ENCODE peak calls at places on chromosomes 16 and 17, in seven cellular contexts. One of them, this sample, is unnamed.

GRCh38 chr17:64413505-64413904 is 22.8 kb upstream of the PECAM1 start:
- DNase-seq in ovary: no peak
- DNase-seq in activated T-cell treated with anti-CD3 and anti-CD28 coated beads, Interleukin-2, amount 50 U/mL, for 4 hours: no peak
- DNase-seq in hippocampal formation: no peak
- DNase-seq in fibroblast of pulmonary artery: no peak
- DNase-seq in naive thymus-derived CD8-positive, alpha-beta T cell: no peak
- DNase-seq in HFF-Myc: no peak
- DNase-seq in this sample: no peak

GRCh38 chr16:74903095-74903494 is 81.8 kb downstream of the WDR59 start:
- DNase-seq in ovary: no peak
- DNase-seq in activated T-cell treated with anti-CD3 and anti-CD28 coated beads, Interleukin-2, amount 50 U/mL, for 4 hours: no peak
- DNase-seq in hippocampal formation: no peak
- DNase-seq in fibroblast of pulmonary artery: no peak
- DNase-seq in naive thymus-derived CD8-positive, alpha-beta T cell: no peak
- DNase-seq in HFF-Myc: no peak
- DNase-seq in this sample: no peak

GRCh38 chr17:82408938-82409318 is 9.2 kb upstream of the HEXD start:
- DNase-seq in ovary: no peak
- DNase-seq in activated T-cell treated with anti-CD3 and anti-CD28 coated beads, Interleukin-2, amount 50 U/mL, for 4 hours: no peak
- DNase-seq in hippocampal formation: no peak
- DNase-seq in fibroblast of pulmonary artery: no peak
- DNase-seq in naive thymus-derived CD8-positive, alpha-beta T cell: no peak
- DNase-seq in HFF-Myc: no peak
- DNase-seq in this sample: no peak

GRCh38 chr17:28404812-28405570 is 1.0 kb downstream of the SLC46A1 start:
- DNase-seq in ovary: peak
- DNase-seq in activated T-cell treated with anti-CD3 and anti-CD28 coated beads, Interleukin-2, amount 50 U/mL, for 4 hours: no peak
- DNase-seq in hippocampal formation: no peak
- DNase-seq in fibroblast of pulmonary artery: no peak
- DNase-seq in naive thymus-derived CD8-positive, alpha-beta T cell: no peak
- DNase-seq in HFF-Myc: no peak
- DNase-seq in this sample: no peak

GRCh38 chr17:50027639-50028206 is 28.2 kb upstream of the ITGA3 start:
- DNase-seq in ovary: peak
- DNase-seq in activated T-cell treated with anti-CD3 and anti-CD28 coated beads, Interleukin-2, amount 50 U/mL, for 4 hours: no peak
- DNase-seq in hippocampal formation: no peak
- DNase-seq in fibroblast of pulmonary artery: peak
- DNase-seq in naive thymus-derived CD8-positive, alpha-beta T cell: no peak
- DNase-seq in HFF-Myc: peak
- DNase-seq in this sample: peak

GRCh38 chr17:29048440-29049360 is 5.8 kb downstream of the PIPOX start:
- DNase-seq in ovary: no peak
- DNase-seq in activated T-cell treated with anti-CD3 and anti-CD28 coated beads, Interleukin-2, amount 50 U/mL, for 4 hours: no peak
- DNase-seq in hippocampal formation: no peak
- DNase-seq in fibroblast of pulmonary artery: no peak
- DNase-seq in naive thymus-derived CD8-positive, alpha-beta T cell: no peak
- DNase-seq in HFF-Myc: no peak
- DNase-seq in this sample: no peak

GRCh38 chr16:84520778-84521770 is 16.6 kb upstream of the MEAK7 start:
- DNase-seq in ovary: no peak
- DNase-seq in activated T-cell treated with anti-CD3 and anti-CD28 coated beads, Interleukin-2, amount 50 U/mL, for 4 hours: no peak
- DNase-seq in hippocampal formation: no peak
- DNase-seq in fibroblast of pulmonary artery: no peak
- DNase-seq in naive thymus-derived CD8-positive, alpha-beta T cell: no peak
- DNase-seq in HFF-Myc: no peak
- DNase-seq in this sample: no peak

GRCh38 chr17:74288785-74289184 is 14.8 kb downstream of the DNAI2 start:
- DNase-seq in ovary: no peak
- DNase-seq in activated T-cell treated with anti-CD3 and anti-CD28 coated beads, Interleukin-2, amount 50 U/mL, for 4 hours: no peak
- DNase-seq in hippocampal formation: no peak
- DNase-seq in fibroblast of pulmonary artery: no peak
- DNase-seq in naive thymus-derived CD8-positive, alpha-beta T cell: no peak
- DNase-seq in HFF-Myc: no peak
- DNase-seq in this sample: no peak

GRCh38 chr17:4574448-4575045 is 9.8 kb upstream of the SMTNL2 start:
- DNase-seq in ovary: no peak
- DNase-seq in activated T-cell treated with anti-CD3 and anti-CD28 coated beads, Interleukin-2, amount 50 U/mL, for 4 hours: no peak
- DNase-seq in hippocampal formation: no peak
- DNase-seq in fibroblast of pulmonary artery: no peak
- DNase-seq in naive thymus-derived CD8-positive, alpha-beta T cell: no peak
- DNase-seq in HFF-Myc: no peak
- DNase-seq in this sample: no peak

GRCh38 chr16:62665269-62665668 is 629.0 kb upstream of the CDH8 start:
- DNase-seq in ovary: no peak
- DNase-seq in activated T-cell treated with anti-CD3 and anti-CD28 coated beads, Interleukin-2, amount 50 U/mL, for 4 hours: no peak
- DNase-seq in hippocampal formation: peak
- DNase-seq in fibroblast of pulmonary artery: no peak
- DNase-seq in naive thymus-derived CD8-positive, alpha-beta T cell: no peak
- DNase-seq in HFF-Myc: no peak
- DNase-seq in this sample: no peak

GRCh38 chr17:42531455-42532354 is 4.3 kb upstream of the NAGLU start:
- DNase-seq in ovary: no peak
- DNase-seq in activated T-cell treated with anti-CD3 and anti-CD28 coated beads, Interleukin-2, amount 50 U/mL, for 4 hours: peak
- DNase-seq in hippocampal formation: peak
- DNase-seq in fibroblast of pulmonary artery: peak
- DNase-seq in naive thymus-derived CD8-positive, alpha-beta T cell: peak
- DNase-seq in HFF-Myc: no peak
- DNase-seq in this sample: no peak